ENCODE peak calls at places on chromosomes 12 and 14, in ten cellular contexts. Q, V, K, T, G, C, N, P, R and D are unnamed samples.
A peak's percentile ranks its signal among the peaks of the same experiment; 100 is the strongest.

GRCh38 chr12:90342081-90342480 is 612.9 kb downstream of the CCER1 start:
- DNase-seq in Q (no peak), V (no peak), K (no peak), T (no peak), G (no peak), C (no peak), N (no peak), P (no peak), R (no peak), D (no peak)

GRCh38 chr12:44459569-44459968 is 416.5 kb downstream of the NELL2 start:
- DNase-seq in Q (no peak), V (no peak), K (no peak), T (no peak), G (no peak), C (no peak), N (no peak), P (no peak), R (no peak), D (no peak)

GRCh38 chr14:71891970-71892369 is 40.3 kb upstream of the RGS6 start:
- DNase-seq in Q (no peak), V (no peak), K (peak; percentile 40), T (no peak), G (no peak), C (no peak), N (peak; percentile 6), P (no peak), R (no peak), D (no peak)

GRCh38 chr12:84056-84455 is 17.5 kb downstream of the IQSEC3 start:
- DNase-seq in Q (no peak), V (peak; percentile 48), K (peak; percentile 20), T (no peak), G (no peak), C (no peak), N (no peak), P (no peak), R (no peak), D (no peak)

GRCh38 chr12:2212971-2213869 is 160.4 kb downstream of the CACNA1C start:
- DNase-seq in Q (no peak), V (peak; percentile 73), K (no peak), T (no peak), G (no peak), C (no peak), N (peak; percentile 50), P (no peak), R (no peak), D (no peak)

GRCh38 chr12:70372881-70373280 is 6.8 kb downstream of the KCNMB4 start:
- DNase-seq in Q (no peak), V (no peak), K (no peak), T (no peak), G (no peak), C (no peak), N (no peak), P (no peak), R (no peak), D (no peak)

GRCh38 chr12:95506707-95507523 is 33.0 kb downstream of the METAP2 start:
- DNase-seq in Q (no peak), V (no peak), K (no peak), T (no peak), G (no peak), C (no peak), N (no peak), P (no peak), R (no peak), D (no peak)

GRCh38 chr14:42633504-42634095 is 1026.9 kb downstream of the LRFN5 start:
- DNase-seq in Q (no peak), V (no peak), K (no peak), T (no peak), G (no peak), C (no peak), N (no peak), P (no peak), R (no peak), D (no peak)

GRCh38 chr12:115852054-115852453 is 425.4 kb downstream of the MED13L start:
- DNase-seq in Q (no peak), V (no peak), K (no peak), T (no peak), G (no peak), C (no peak), N (no peak), P (no peak), R (no peak), D (no peak)

GRCh38 chr12:46524778-46525177 is 152.2 kb upstream of the SLC38A2 start:
- DNase-seq in Q (no peak), V (no peak), K (no peak), T (peak; percentile 65), G (no peak), C (peak; percentile 92), N (peak; percentile 78), P (no peak), R (no peak), D (no peak)

GRCh38 chr12:128794661-128795529 is 28.9 kb downstream of the SLC15A4 start:
- DNase-seq in Q (peak; percentile 83), V (no peak), K (no peak), T (no peak), G (no peak), C (no peak), N (no peak), P (no peak), R (no peak), D (no peak)
- H3K4me1 ChIP-seq in Q (peaks cover 97% of the 10 kb centered on the region), V (peaks cover 20% of the 10 kb centered on the region), K (no peaks in the 10 kb centered on the region), T (peaks cover 4% of the 10 kb centered on the region), G (no peaks in the 10 kb centered on the region), C (no peaks in the 10 kb centered on the region), N (no peaks in the 10 kb centered on the region), P (no peaks in the 10 kb centered on the region), R (no peaks in the 10 kb centered on the region), D (peaks cover 69% of the 10 kb centered on the region)

DNA sequence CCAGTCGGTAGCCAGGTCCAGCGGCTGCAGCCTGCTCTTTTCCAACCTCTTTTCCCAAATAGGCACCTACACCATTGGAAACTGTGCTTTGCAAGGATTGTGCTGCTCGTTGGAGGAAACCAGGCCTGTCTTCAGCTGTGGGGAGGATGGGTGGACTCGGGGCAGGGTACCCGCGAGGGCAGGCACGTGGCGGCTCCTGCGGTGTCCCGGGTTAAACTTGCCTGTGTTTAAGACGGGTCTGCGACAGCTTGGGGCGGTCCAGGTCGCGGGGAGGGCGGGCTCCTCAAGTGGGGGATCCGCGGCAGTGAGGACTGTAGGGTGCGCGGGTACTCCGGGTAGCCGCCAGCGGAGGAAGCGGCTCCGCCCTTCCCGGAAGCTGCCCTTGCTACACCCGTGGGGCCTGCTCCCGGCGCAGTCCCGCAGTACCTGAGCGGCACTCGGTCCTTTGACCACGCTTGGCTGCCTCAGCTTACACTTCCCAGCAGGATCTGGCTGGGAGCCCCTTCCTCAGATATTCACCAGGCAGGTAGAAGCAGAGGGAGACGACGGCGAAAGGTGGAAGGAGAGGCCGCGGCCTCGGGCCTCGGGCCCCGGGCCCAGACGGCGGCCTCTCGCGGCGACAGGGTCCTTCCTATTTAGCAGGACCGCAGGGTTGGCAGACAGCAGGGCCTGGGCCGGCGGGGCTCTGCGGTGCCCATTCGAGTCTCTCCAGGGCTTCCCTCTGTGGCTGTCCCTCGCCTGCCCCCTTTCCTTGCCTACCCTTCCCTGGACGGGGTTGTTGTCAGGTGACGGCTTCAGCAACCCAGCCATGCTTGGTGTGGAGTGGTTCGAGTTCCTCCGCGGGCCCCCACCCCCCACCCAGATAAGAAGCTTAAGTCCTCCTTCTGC is 2.9 kb downstream of the TTC6 start:
- DNase-seq in Q (no peak), V (peak; percentile 69), K (peak; percentile 42), T (peak; percentile 62), G (no peak), C (no peak), N (no peak), P (no peak), R (no peak), D (no peak)
- H3K4me1 ChIP-seq in Q (no peaks in the 10 kb centered on the region), V (no peaks in the 10 kb centered on the region), K (no peaks in the 10 kb centered on the region), T (peaks cover 3% of the 10 kb centered on the region), G (peaks cover 15% of the 10 kb centered on the region), C (peaks cover 9% of the 10 kb centered on the region), N (no peaks in the 10 kb centered on the region), P (peaks cover 14% of the 10 kb centered on the region), R (peaks cover 7% of the 10 kb centered on the region), D (no peaks in the 10 kb centered on the region)

GRCh38 chr14:104542871-104543830 is 36.4 kb upstream of the C14orf180 start:
- DNase-seq in Q (no peak), V (peak; percentile 35), K (no peak), T (no peak), G (no peak), C (peak; percentile 44), N (no peak), P (no peak), R (no peak), D (no peak)
- H3K4me1 ChIP-seq in Q (no peaks in the 10 kb centered on the region), V (no peaks in the 10 kb centered on the region), K (no peaks in the 10 kb centered on the region), T (no peaks in the 10 kb centered on the region), G (no peaks in the 10 kb centered on the region), C (no peaks in the 10 kb centered on the region), N (no peaks in the 10 kb centered on the region), P (no peaks in the 10 kb centered on the region), R (peaks cover 2% of the 10 kb centered on the region), D (no peaks in the 10 kb centered on the region)

DNA sequence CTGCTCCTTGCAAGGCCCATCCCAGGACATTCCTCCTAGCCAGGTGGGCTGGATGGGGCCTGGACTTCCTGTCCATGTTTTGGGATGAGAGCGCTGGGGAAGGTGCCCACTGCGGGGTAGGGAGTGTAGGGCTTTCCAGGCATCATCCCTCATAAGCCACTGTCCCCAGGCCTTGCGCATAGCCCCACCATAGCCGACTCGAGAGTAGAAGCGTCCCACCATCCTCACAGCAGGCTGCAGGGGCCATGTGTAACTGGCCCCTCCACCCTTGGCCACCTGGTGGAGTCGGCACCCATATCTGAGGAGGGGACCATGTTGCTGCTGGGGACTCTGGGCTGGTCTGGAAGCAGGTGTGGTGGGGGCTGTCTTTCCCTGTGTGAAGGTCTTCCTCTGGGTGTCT is 30.5 kb downstream of the SH2B3 start:
- DNase-seq in Q (no peak), V (peak; percentile 58), K (no peak), T (no peak), G (no peak), C (peak; percentile 63), N (no peak), P (no peak), R (no peak), D (no peak)
- H3K4me1 ChIP-seq in Q (peaks cover 61% of the 10 kb centered on the region), V (no peaks in the 10 kb centered on the region), K (peaks cover 13% of the 10 kb centered on the region), T (peaks cover 12% of the 10 kb centered on the region), G (peaks cover 87% of the 10 kb centered on the region), C (peaks cover 38% of the 10 kb centered on the region), N (peaks cover 34% of the 10 kb centered on the region), P (peaks cover 25% of the 10 kb centered on the region), R (peaks cover 96% of the 10 kb centered on the region), D (peaks cover 69% of the 10 kb centered on the region)

DNA sequence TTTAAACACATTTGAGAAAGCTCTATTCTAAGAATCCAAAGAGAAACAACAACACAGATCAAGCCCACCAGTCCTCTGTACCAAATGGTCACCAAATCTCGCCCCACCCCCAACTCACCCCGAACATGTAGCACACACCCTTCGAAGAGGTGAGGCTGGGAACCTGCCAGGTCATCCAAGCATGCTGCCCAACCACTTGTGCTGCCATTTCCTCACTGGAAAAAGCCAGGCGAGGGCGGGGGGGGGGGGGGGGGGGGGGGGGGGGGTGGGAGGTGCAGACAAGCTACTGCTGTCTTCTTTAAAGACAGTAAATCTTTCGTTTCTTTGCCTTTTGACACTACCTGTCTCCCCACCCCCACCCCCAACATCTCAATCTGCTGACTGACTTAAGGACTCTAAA is 59.9 kb downstream of the SETD3 start:
- DNase-seq in Q (no peak), V (no peak), K (peak; percentile 48), T (peak; percentile 67), G (no peak), C (peak; percentile 86), N (peak; percentile 13), P (no peak), R (no peak), D (no peak)
- H3K4me1 ChIP-seq in Q (peaks cover 24% of the 10 kb centered on the region), V (peaks cover 21% of the 10 kb centered on the region), K (peaks cover 14% of the 10 kb centered on the region), T (no peaks in the 10 kb centered on the region), G (no peaks in the 10 kb centered on the region), C (peaks cover 9% of the 10 kb centered on the region), N (no peaks in the 10 kb centered on the region), P (no peaks in the 10 kb centered on the region), R (no peaks in the 10 kb centered on the region), D (no peaks in the 10 kb centered on the region)

GRCh38 chr14:75643985-75644384 is 16.7 kb downstream of the ERG28 start:
- DNase-seq in Q (no peak), V (no peak), K (no peak), T (no peak), G (no peak), C (no peak), N (no peak), P (no peak), R (no peak), D (no peak)
- H3K4me1 ChIP-seq in Q (no peaks in the 10 kb centered on the region), V (peaks cover 14% of the 10 kb centered on the region), K (no peaks in the 10 kb centered on the region), T (no peaks in the 10 kb centered on the region), G (no peaks in the 10 kb centered on the region), C (peaks cover 2% of the 10 kb centered on the region), N (peaks cover 23% of the 10 kb centered on the region), P (peaks cover 33% of the 10 kb centered on the region), R (no peaks in the 10 kb centered on the region), D (no peaks in the 10 kb centered on the region)